ENCODE peak calls at places on chromosomes 2 and 18, in five cellular contexts. M is choroid plexus epithelial cell; P is aorta; X is stomach; E is naive thymus-derived CD4-positive, alpha-beta T cell. S is an unnamed sample.

GRCh38 chr18:48896875-48897511 is 53.8 kb downstream of the SMAD7 start:
- DNase-seq in E (no peak), M (peak; percentile 40), X (peak; percentile 63), P (peak; percentile 93), S (peak; percentile 27)

GRCh38 chr2:24337958-24338357 is 22.4 kb downstream of the ITSN2 start:
- DNase-seq in E (no peak), M (no peak), P (no peak), X (no peak), S (no peak)

GRCh38 chr2:74893332-74893731 is 59.4 kb downstream of the HK2 start:
- DNase-seq in M (peak; percentile 69), P (no peak), X (no peak), E (no peak), S (no peak)

GRCh38 chr2:1721706-1722483 is 22.4 kb downstream of the PXDN start:
- DNase-seq in E (no peak), P (no peak), M (peak; percentile 93), X (no peak), S (no peak)

GRCh38 chr2:204110250-204111183 is 174.0 kb downstream of the ICOS start:
- DNase-seq in X (peak; percentile 38), M (peak; percentile 69), E (peak; percentile 39), P (no peak), S (no peak)

GRCh38 chr18:57970356-57971095 is 73.5 kb upstream of the NEDD4L start:
- DNase-seq in X (no peak), E (no peak), M (no peak), P (no peak), S (no peak)

GRCh38 chr2:31066594-31066993 is 71.6 kb downstream of the GALNT14 start:
- DNase-seq in M (no peak), P (no peak), X (no peak), E (no peak), S (no peak)

GRCh38 chr2:216495656-216496055 is 3.0 kb upstream of the RPL37A start:
- DNase-seq in E (no peak), P (no peak), M (peak; percentile 70), X (no peak), S (no peak)

GRCh38 chr2:174086708-174087107 is 121.5 kb upstream of the SP3 start:
- DNase-seq in E (no peak), M (no peak), P (no peak), X (no peak), S (no peak)

GRCh38 chr2:232871418-232871834 is 1.4 kb downstream of the SNORC start:
- DNase-seq in P (no peak), M (no peak), X (no peak), E (no peak), S (no peak)

GRCh38 chr2:181818036-181818680 is 73.4 kb upstream of the ITPRID2 start:
- DNase-seq in P (no peak), X (no peak), E (no peak), M (no peak), S (no peak)

GRCh38 chr2:10303174-10303633 is 500 bp downstream of the HPCAL1 start:
- DNase-seq in M (peak; percentile 19), X (peak; percentile 41), P (peak; percentile 63), E (no peak), S (no peak)

GRCh38 chr2:10300328-10300920 is 2.3 kb upstream of the HPCAL1 start:
- DNase-seq in P (no peak), E (no peak), M (no peak), X (no peak), S (no peak)

GRCh38 chr2:10300997-10301945 is 1.4 kb upstream of the HPCAL1 start:
- DNase-seq in M (no peak), E (peak; percentile 19), X (no peak), P (no peak), S (no peak)

GRCh38 chr2:10302479-10303173 is at the start of gene HPCAL1:
- DNase-seq in M (peak; percentile 72), P (peak; percentile 93), X (peak; percentile 93), E (peak; percentile 87), S (peak; percentile 88)

DNA sequence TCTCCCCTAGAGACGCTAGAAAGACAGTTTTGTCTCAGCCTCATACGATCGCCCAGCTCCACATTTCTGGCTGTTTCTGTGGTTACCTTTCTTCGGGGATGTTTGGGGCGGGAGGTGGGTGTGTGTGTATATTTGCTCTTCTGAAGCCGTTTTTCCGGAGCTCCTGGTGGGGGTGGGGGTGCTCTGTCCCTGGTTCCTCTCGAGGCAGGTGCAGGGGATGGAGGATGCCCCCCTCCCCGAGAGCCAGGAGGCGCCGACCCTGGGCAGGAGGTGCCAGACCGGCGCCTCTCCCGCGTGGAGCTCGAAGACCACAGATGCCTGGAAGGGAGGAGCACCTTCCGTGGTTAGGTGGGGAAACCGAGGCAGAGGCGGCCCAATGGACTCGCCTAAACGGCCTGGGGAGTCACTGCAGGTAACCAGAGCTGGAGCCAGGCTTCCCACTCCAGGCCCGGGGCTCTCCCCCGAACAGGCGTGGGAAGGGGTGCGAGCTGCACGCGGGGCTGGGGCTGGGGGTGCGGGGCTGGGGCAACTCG is 692 bp upstream of the HPCAL1 start:
- DNase-seq in X (no peak), M (no peak), E (no peak), P (no peak), S (no peak)
- H3K4me3 ChIP-seq in X (peak overlapping the region; percentile 74), M (peak overlapping the region; percentile 74), E (peak overlapping the region; percentile 72), P (peak overlapping the region; percentile 66), S (peak overlapping the region; percentile 76)

GRCh38 chr18:79612291-79613108 is 67.1 kb upstream of the CTDP1 start:
- DNase-seq in E (no peak), P (no peak), M (no peak), X (no peak), S (no peak)

GRCh38 chr18:79615091-79615490 is 64.5 kb upstream of the CTDP1 start:
- DNase-seq in E (no peak), P (no peak), X (no peak), M (no peak), S (peak; percentile 8)

GRCh38 chr18:79613186-79613931 is 66.2 kb upstream of the CTDP1 start:
- DNase-seq in P (no peak), E (no peak), X (no peak), M (no peak), S (no peak)

GRCh38 chr18:79615586-79615985 is 64.0 kb upstream of the CTDP1 start:
- DNase-seq in X (no peak), E (no peak), M (no peak), P (no peak), S (no peak)

GRCh38 chr18:79614211-79615028 is 65.2 kb upstream of the CTDP1 start:
- DNase-seq in E (no peak), P (no peak), X (no peak), M (no peak), S (peak; percentile 21)
- H3K4me3 ChIP-seq in E (no peak overlapping the region), P (no peak overlapping the region), X (no peak overlapping the region), M (no peak overlapping the region), S (no peak overlapping the region)

DNA sequence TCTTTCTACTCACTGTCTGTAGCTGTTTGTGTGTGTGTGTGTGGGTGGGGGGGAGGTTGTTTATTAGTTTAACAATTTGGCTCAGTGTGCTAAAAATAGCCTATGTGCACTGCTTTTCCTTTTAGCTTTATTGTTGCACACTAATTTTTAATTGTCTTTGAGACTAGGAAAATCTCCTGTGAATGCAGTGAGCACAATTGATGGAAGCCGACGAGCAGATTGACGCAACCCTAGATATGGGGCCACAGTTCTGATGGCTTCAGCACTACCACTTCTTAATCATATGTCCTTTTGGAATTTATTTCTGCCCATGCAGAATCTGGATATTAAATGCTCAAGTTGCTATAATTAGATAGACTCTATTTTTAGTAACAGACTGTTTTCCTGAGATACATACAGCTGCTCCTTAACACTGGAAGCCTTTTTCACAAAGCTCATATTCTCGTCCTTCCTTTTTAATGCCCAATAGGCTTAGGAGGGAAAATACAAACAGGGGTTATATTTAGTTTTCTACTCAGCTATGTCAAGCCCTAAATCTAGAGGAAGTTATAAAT is 109.1 kb downstream of the IRS1 start:
- DNase-seq in M (peak; percentile 34), E (no peak), X (no peak), P (no peak), S (no peak)
- H3K4me3 ChIP-seq in M (peak overlapping the region; percentile 12), E (no peak overlapping the region), X (no peak overlapping the region), P (no peak overlapping the region), S (no peak overlapping the region)

DNA sequence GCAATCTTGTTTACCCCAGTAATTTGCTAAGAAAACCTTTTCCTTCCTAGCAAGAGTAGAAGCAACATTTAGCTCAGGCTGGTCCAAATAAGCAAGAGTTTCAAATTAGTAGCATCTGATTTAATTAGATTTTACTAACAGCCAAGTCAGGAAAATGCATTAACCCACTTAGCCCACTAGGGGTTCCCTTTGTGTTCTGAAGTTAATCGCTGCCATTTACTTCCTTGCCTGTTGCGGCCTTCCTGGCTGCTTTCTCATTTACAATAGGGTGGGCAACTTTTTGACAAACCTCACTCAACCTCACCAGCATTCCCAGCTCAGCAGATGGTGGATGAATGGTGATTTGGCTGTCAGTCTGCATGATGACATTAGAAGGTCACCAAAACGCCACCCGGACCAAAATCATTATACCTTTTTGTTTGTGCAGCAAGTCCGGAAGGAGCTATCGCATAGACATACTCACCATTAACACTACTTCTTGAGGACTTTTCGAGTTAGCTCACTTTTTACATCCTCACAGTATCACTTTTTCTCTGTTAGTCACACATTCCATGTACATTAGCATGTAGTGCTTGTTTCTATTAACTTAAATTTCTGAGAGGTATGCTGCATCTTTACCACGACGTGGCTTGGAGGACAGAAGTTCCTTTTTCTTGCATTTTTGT is 101.5 kb upstream of the SETBP1 start:
- DNase-seq in P (no peak), M (peak; percentile 62), E (no peak), X (no peak), S (no peak)
- H3K4me3 ChIP-seq in P (no peak overlapping the region), M (no peak overlapping the region), E (no peak overlapping the region), X (no peak overlapping the region), S (no peak overlapping the region)